ENCODE peak calls at places on chromosomes 4 and X, in four cellular contexts. K is astrocyte, Z is colonic mucosa, Q is fibroblast of mammary gland. I is an unnamed sample.

GRCh38 chr4:102143433-102143832 is 201.8 kb downstream of the SLC39A8 start:
- DNase-seq in K (no peak), Z (no peak), Q (no peak), I (no peak)

GRCh38 chrX:102765794-102766193 is 45.3 kb downstream of the GPRASP3 start:
- DNase-seq in Q (peak), K (peak), Z (no peak), I (peak)

GRCh38 chrX:132612990-132613564 is 124.2 kb upstream of the MBNL3 start:
- DNase-seq in Q (peak), Z (peak), K (no peak), I (no peak)

GRCh38 chrX:123920065-123920785 is 41.3 kb upstream of the STAG2 start:
- DNase-seq in K (peak), Z (no peak), Q (peak), I (peak)

GRCh38 chrX:69501433-69501832 is 2.7 kb upstream of the NALF2 start:
- DNase-seq in K (no peak), Z (no peak), Q (peak), I (no peak)

GRCh38 chrX:135396109-135396508 is 25.6 kb upstream of the SMIM10L2A start:
- DNase-seq in Q (peak), Z (no peak), K (no peak), I (no peak)

GRCh38 chr4:55503164-55503563 is 43.5 kb downstream of the CLOCK start:
- DNase-seq in Z (no peak), K (peak), Q (peak), I (no peak)

GRCh38 chrX:112832481-112833095 is 8.0 kb downstream of the AMOT start:
- DNase-seq in Z (peak), K (peak), Q (peak), I (no peak)

GRCh38 chr4:76197971-76198410 is 15.6 kb downstream of the SCARB2 start:
- DNase-seq in Q (peak), Z (no peak), K (peak), I (peak)

GRCh38 chr4:88440146-88440545 is 16.8 kb upstream of the HERC5 start:
- DNase-seq in Z (no peak), K (no peak), Q (no peak), I (no peak)

GRCh38 chr4:78410651-78411050 is 140.9 kb upstream of the ANXA3 start:
- DNase-seq in Q (no peak), K (no peak), Z (no peak), I (peak)

GRCh38 chrX:111886678-111887077 is 10.7 kb downstream of the TRPC5OS start:
- DNase-seq in Q (no peak), Z (no peak), K (no peak), I (no peak)

GRCh38 chrX:102659790-102660757 is 8.8 kb downstream of the GPRASP1 start:
- DNase-seq in K (peak), Q (peak), Z (peak), I (peak)

GRCh38 chr4:169064281-169064680 is 54.2 kb upstream of the CBR4 start:
- DNase-seq in Q (peak), Z (no peak), K (no peak), I (no peak)

GRCh38 chr4:75708218-75708691 is 16.1 kb upstream of the USO1 start:
- DNase-seq in K (no peak), Q (no peak), Z (peak), I (no peak)

GRCh38 chrX:68332156-68332823 is 101.0 kb downstream of the OPHN1 start:
- DNase-seq in K (peak), Q (peak), Z (no peak), I (no peak)

GRCh38 chr4:128871948-128872347 is 62.4 kb downstream of the JADE1 start:
- DNase-seq in K (peak), Z (no peak), Q (peak), I (no peak)

GRCh38 chr4:87081826-87082225 is 138.6 kb downstream of the KLHL8 start:
- DNase-seq in Q (no peak), Z (no peak), K (peak), I (no peak)

GRCh38 chr4:148112231-148112982 is 329.8 kb downstream of the NR3C2 start:
- DNase-seq in K (peak), Q (peak), Z (no peak), I (peak)

GRCh38 chr4:66000500-66001117 is 330.3 kb upstream of the EPHA5 start:
- DNase-seq in Q (peak), Z (no peak), K (peak), I (no peak)

GRCh38 chrX:100447563-100448397 is 37.7 kb upstream of the PCDH19 start:
- DNase-seq in Q (peak), Z (peak), K (no peak), I (peak)

GRCh38 chr4:37601527-37601926 is 84.6 kb downstream of the RELL1 start:
- DNase-seq in Z (peak), K (peak), Q (peak), I (no peak)

GRCh38 chr4:56424697-56425514 is 10.5 kb downstream of the PPAT start:
- DNase-seq in K (no peak), Z (peak), Q (peak), I (no peak)

GRCh38 chrX:134369576-134369975 is 90.4 kb upstream of the HPRT1 start:
- DNase-seq in Z (no peak), Q (no peak), K (no peak), I (no peak)

GRCh38 chr4:52646096-52646495 is 13.0 kb downstream of the USP46 start:
- DNase-seq in Q (no peak), K (no peak), Z (no peak), I (no peak)

GRCh38 chr4:47913858-47914218 is 545 bp downstream of the NFXL1 start:
- DNase-seq in K (no peak), Z (peak), Q (no peak), I (no peak)
- TF ChIP-seq CTCF in K (no peak), Z (no peak), Q (no peak), I (no peak)

GRCh38 chr4:143184503-143185252 is at the start of gene USP38:
- DNase-seq in Z (peak), K (peak), Q (peak), I (peak)
- H3K4me3 ChIP-seq in Z (peak), K (peak), Q (peak), I (peak)

GRCh38 chrX:41808042-41808441 is 84.1 kb downstream of the GPR82 start:
- DNase-seq in Z (no peak), Q (peak), K (no peak), I (no peak)

GRCh38 chrX:41799661-41800060 is 75.7 kb downstream of the GPR82 start:
- DNase-seq in Q (no peak), K (no peak), Z (no peak), I (no peak)

GRCh38 chrX:41802958-41803357 is 79.0 kb downstream of the GPR82 start:
- DNase-seq in Z (no peak), K (no peak), Q (no peak), I (no peak)
- TF ChIP-seq CTCF in Z (no peak), K (no peak), Q (peak), I (no peak)

GRCh38 chr4:170109586-170110289 is 20.0 kb upstream of the AADAT start:
- DNase-seq in Q (peak), K (peak), Z (no peak), I (no peak)
- H3K4me3 ChIP-seq in Q (peak), K (no peak), Z (no peak), I (no peak)